ENCODE peak calls at places on chromosomes 12 and 14, in six cellular contexts. V is suprapubic skin, L is ovary, R is A549, X is sigmoid colon, T is tibial nerve. O is an unnamed sample. For H3K4me1, the result is how much of the 10 kb centered on the place peaks cover.

GRCh38 chr14:39109893-39110715 is 4.0 kb upstream of the GEMIN2 start:
- DNase-seq in V (no peak), T (no peak), L (no peak), R (no peak), X (no peak), O (no peak)

GRCh38 chr14:76516884-76517283 is 140.9 kb downstream of the ESRRB start:
- DNase-seq in X (no peak), V (no peak), T (no peak), L (no peak), R (no peak), O (no peak)

GRCh38 chr14:51331651-51332367 is 91.8 kb downstream of the TMX1 start:
- DNase-seq in T (no peak), X (no peak), R (no peak), V (no peak), L (no peak), O (no peak)

GRCh38 chr14:81208489-81208888 is 12.3 kb downstream of the GTF2A1 start:
- DNase-seq in L (no peak), T (no peak), R (no peak), V (no peak), X (no peak), O (no peak)

GRCh38 chr12:30975581-30975980 is 49.0 kb downstream of the TSPAN11 start:
- DNase-seq in R (no peak), T (no peak), L (no peak), X (no peak), V (no peak), O (no peak)

GRCh38 chr12:52069410-52070242 is at the start of gene ATG101:
- DNase-seq in L (peak), X (peak), T (peak), R (peak), V (peak), O (peak)

GRCh38 chr14:35197015-35197414 is 74.7 kb downstream of the PRORP start:
- DNase-seq in T (no peak), V (no peak), L (no peak), R (no peak), X (no peak), O (no peak)

GRCh38 chr14:29926701-29927595 is 699 bp downstream of the PRKD1 start:
- DNase-seq in T (no peak), R (peak), L (no peak), V (no peak), X (peak), O (peak)

GRCh38 chr12:95385246-95385645 is 88.7 kb upstream of the METAP2 start:
- DNase-seq in R (no peak), V (no peak), X (peak), L (peak), T (no peak), O (no peak)

GRCh38 chr12:14244876-14245669 is 120.4 kb upstream of the ATF7IP start:
- DNase-seq in T (no peak), X (no peak), V (no peak), L (no peak), R (no peak), O (no peak)

GRCh38 chr14:54606178-54606577 is 39.2 kb downstream of the SAMD4A start:
- DNase-seq in R (no peak), X (no peak), V (no peak), L (no peak), T (no peak), O (no peak)

GRCh38 chr12:45192041-45192695 is 23.7 kb upstream of the ANO6 start:
- DNase-seq in T (no peak), R (peak), V (no peak), L (no peak), X (no peak), O (no peak)

GRCh38 chr12:19198272-19198671 is 68.7 kb downstream of the PLEKHA5 start:
- DNase-seq in T (no peak), V (no peak), X (no peak), R (no peak), L (no peak), O (no peak)

GRCh38 chr12:52243264-52243773 is 10.3 kb downstream of the KRT7 start:
- DNase-seq in X (peak), L (no peak), T (no peak), R (no peak), V (no peak), O (no peak)

GRCh38 chr12:6507102-6507998 is 13.4 kb downstream of the NCAPD2 start:
- DNase-seq in X (no peak), T (no peak), L (no peak), V (no peak), R (no peak), O (no peak)
- TF ChIP-seq EP300 in X (no peak), T (no peak), L (no peak), V (no peak), R (no peak), O (no peak)

DNA sequence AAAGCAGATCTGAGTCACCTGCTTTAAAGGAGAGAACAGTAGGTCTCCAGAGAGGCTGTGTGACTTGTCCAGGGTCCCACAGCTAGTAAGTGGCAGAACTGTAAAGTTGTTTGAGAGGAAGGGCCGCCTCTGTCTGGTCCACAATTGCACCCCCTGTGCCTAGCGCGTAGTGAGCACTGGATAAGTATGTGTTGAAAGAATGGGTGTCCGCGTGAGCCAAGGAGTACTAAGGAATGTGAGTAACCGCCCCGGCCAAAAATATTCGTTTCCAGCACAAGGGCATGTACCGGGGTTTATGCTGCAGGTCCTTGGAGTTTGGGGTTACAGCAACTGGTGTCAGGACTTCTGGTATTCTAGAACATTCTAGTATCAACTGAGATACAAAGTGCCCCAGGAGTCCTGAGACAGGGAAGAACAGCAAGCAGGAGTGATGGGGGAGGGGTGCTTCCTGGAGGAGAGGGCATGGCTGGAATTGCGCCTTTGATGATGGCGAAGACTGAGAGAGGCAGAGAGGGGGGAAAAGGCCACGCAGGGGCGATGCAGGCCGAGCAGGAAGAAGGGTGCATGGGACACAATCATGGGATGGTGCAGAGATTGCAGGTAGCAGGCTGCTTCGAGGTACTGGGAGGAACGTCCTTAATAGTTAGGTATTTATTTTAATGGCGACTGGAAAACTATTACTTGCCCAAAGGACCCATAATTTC is 91.0 kb downstream of the SCARB1 start:
- DNase-seq in T (no peak), V (no peak), R (no peak), X (no peak), L (peak), O (no peak)
- H3K4me1 ChIP-seq in T (under half), V (under half), R (half or more), X (under half), L (under half), O (under half)

GRCh38 chr12:12811343-12811742 is 1.8 kb upstream of the DDX47 start:
- DNase-seq in T (no peak), X (no peak), R (no peak), L (no peak), V (no peak), O (no peak)

GRCh38 chr12:12804432-12804886 is 8.7 kb upstream of the DDX47 start:
- DNase-seq in X (no peak), R (peak), T (no peak), L (no peak), V (no peak), O (no peak)

GRCh38 chr12:12806784-12807516 is 6.2 kb upstream of the DDX47 start:
- DNase-seq in V (no peak), L (no peak), T (no peak), X (no peak), R (no peak), O (no peak)

GRCh38 chr12:12810507-12811143 is 2.5 kb upstream of the DDX47 start:
- DNase-seq in L (no peak), V (no peak), X (no peak), R (no peak), T (no peak), O (no peak)

GRCh38 chr12:12807970-12808702 is 5.0 kb upstream of the DDX47 start:
- DNase-seq in L (no peak), R (no peak), T (no peak), X (peak), V (no peak), O (peak)
- H3K4me3 ChIP-seq in L (no peak), R (no peak), T (no peak), X (no peak), V (no peak), O (no peak)

DNA sequence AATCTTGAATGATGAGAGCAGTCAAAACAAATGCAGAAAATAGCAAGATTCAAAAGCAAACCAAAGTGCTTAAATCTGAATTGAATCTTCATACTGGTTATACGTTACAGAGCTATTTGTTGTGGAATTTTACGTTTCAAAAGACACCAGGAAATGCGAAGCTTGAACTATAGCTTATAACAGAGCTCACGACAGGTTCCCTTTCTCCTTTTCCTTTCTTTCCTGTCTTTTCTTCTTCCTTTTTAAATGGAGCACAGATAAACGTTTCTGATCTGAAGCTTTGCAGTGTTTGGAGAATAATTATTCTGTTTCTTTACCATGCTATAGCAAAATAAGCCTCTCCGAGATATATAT is 492.6 kb upstream of the GARIN6 start:
- DNase-seq in X (no peak), V (no peak), T (no peak), L (no peak), R (no peak), O (no peak)
- TF ChIP-seq EP300 in X (no peak), V (no peak), T (no peak), L (no peak), R (no peak), O (no peak)

DNA sequence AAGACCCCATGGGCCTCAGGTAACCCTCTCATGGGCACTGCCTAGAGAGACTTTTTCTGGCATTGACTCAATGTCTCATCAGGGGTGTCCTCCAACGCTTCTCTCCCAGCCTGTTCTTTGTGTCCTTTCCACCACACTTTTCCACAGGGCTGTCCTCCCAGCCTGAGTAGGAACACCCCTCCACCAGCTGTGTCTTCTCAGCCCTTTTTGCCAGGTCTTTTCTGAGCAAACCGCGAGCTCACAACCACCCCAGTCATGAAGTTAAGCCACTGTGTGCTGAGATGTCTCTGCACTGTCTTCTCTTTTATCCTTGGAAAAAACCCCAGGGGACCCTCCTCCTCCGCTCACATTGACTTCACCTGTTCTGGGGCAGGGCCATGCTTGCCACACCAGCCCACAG is 50.2 kb upstream of the PNMA1 start:
- DNase-seq in L (no peak), V (no peak), X (peak), R (no peak), T (no peak), O (no peak)
- H3K4me1 ChIP-seq in L (under half), V (half or more), X (under half), R (half or more), T (under half), O (half or more)

DNA sequence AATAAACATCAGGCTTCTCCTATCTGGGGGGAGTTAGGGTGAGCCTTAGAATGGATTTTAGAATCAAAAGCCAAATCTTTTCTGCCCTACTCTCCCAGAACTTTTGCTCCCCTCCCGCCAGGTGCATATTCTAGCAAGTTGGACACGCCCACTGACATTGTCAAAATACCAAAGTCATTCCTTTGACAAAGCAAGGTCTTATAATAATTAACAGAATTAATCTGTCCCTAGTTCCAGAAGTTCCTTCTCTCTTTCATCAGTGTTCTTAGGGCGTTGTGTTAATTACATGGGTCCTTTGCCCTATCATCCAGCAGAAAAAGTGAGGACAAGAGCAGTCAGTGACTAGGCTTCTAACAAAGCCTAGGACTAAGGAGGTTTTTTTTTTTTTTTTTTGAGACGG is 2.4 kb downstream of the PRR13 start:
- DNase-seq in R (no peak), L (no peak), X (no peak), T (no peak), V (no peak), O (peak)
- H3K4me3 ChIP-seq in R (no peak), L (no peak), X (no peak), T (no peak), V (no peak), O (peak)

DNA sequence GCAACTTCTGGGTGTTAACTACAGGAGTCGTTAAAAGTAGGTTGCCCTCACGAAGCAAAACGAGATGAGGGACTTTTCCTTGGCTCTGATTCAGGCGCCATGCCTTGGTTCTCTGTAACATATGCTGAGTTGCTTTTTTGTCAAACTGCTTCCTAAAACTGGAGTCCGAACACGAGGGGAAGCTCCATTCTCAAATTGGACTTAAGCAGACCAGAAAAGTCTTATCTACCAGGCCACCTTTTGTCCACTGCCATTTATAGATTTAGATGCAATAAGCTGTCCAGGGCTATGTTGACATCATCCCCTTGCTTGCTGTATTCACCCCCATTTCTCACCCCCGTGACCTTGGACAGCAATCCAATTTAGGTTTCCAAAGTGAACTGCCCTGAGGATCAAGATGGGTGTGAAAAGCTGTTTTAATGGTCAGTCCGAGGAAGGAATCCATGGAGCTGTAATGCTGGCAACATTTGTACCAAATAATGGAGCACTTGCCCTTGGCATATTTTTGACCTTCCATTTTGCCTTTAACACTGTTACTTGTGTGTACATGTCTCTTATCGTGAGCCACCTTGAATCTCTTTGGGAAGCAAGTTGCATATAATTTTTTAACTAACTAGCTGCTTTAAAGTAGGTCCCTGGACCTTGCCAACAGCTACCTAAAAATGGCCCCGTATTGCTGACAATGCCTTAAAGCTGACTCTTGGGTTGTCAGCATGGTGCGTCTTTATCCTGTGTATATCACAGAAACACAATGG is 298.1 kb downstream of the EGLN3 start:
- DNase-seq in T (no peak), V (no peak), X (no peak), R (no peak), L (no peak), O (no peak)
- TF ChIP-seq EP300 in T (no peak), V (no peak), X (no peak), R (no peak), L (no peak), O (no peak)

GRCh38 chr12:114668151-114668891 is 15.7 kb downstream of the TBX3 start:
- DNase-seq in X (peak), V (peak), T (peak), R (peak), L (peak), O (peak)

GRCh38 chr12:114667669-114668150 is 16.3 kb downstream of the TBX3 start:
- DNase-seq in T (no peak), X (no peak), V (no peak), L (peak), R (no peak), O (no peak)

GRCh38 chr12:114668905-114669304 is 15.1 kb downstream of the TBX3 start:
- DNase-seq in X (no peak), R (no peak), L (no peak), V (no peak), T (no peak), O (no peak)

GRCh38 chr12:114665411-114666181 is 18.4 kb downstream of the TBX3 start:
- DNase-seq in T (no peak), R (no peak), L (no peak), X (no peak), V (no peak), O (no peak)

DNA sequence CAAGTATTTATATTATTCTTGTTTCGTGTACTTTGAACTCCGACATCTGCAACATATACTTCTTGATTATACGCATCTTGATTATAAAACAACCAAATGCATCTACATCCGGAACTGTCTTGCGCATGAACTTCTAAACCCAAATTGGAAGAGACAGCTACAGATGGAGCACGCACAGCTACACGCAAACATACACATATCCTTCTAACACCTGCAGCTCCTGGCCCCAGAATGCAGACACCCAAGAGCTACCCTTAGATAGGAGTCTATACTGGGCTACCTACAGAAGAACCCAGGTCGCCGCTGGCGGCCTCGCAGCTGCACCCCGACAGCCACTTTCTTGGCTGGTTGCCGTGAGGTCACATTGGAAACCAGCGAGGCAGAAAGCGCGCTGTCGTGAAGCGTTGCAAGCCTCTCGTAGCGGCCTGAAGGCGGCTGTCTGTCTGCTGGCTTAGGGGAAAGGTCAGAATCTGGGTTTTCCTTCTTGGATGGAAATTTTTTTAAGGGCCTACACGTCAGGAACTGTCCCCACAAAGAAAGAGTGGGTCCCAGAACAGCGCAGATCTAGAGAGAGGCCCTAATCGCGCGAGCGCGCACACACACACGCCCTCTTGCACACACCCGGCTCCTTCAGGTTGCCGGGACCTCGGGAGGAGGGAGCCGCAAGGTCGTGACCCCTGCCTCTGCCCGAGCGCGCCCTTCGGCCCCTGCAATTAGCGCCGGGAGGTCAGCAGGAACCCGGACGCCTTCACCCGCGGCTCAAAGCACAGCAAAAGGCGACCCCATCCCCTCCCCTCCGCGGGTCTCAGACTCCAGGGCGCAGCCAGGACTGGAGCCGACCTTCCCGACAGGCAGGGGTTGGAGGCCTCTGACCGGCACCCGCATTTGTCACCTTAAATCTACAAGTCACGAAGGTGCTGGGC is 17.0 kb downstream of the TBX3 start:
- DNase-seq in V (no peak), T (no peak), L (peak), X (no peak), R (no peak), O (no peak)
- H3K4me1 ChIP-seq in V (under half), T (under half), L (under half), X (under half), R (under half), O (under half)